ENCODE peak calls at places on chromosomes 1 and 21, in four cellular contexts. One of them, this sample, is unnamed.
A peak's percentile ranks its signal among the peaks of the same experiment; 100 is the strongest.

GRCh38 chr1:47664356-47664755 is 226.5 kb downstream of the FOXD2 start:
- DNase-seq in H1: no peak
- DNase-seq in A549: no peak
- DNase-seq in HepG2: no peak
- DNase-seq in this sample: no peak

GRCh38 chr1:12565966-12566352 is 52.1 kb downstream of the DHRS3 start:
- DNase-seq in H1: no peak
- DNase-seq in A549: no peak
- DNase-seq in HepG2: no peak
- DNase-seq in this sample: no peak

GRCh38 chr1:41742219-41742618 is 176.5 kb downstream of the HIVEP3 start:
- DNase-seq in H1: no peak
- DNase-seq in A549: no peak
- DNase-seq in HepG2: no peak
- DNase-seq in this sample: no peak

GRCh38 chr1:164637461-164638375 is 78.7 kb downstream of the PBX1 start:
- DNase-seq in H1: no peak
- DNase-seq in A549: peak; percentile 78
- DNase-seq in HepG2: no peak
- DNase-seq in this sample: no peak

GRCh38 chr1:73205294-73205973 is 923.1 kb upstream of the NEGR1 start:
- DNase-seq in H1: no peak
- DNase-seq in A549: no peak
- DNase-seq in HepG2: no peak
- DNase-seq in this sample: no peak

GRCh38 chr1:231266811-231267322 is 25.9 kb downstream of the GNPAT start:
- DNase-seq in H1: no peak
- DNase-seq in A549: no peak
- DNase-seq in HepG2: no peak
- DNase-seq in this sample: no peak

GRCh38 chr21:46127239-46128105 is 27.9 kb downstream of the FTCD start:
- DNase-seq in H1: no peak
- DNase-seq in A549: no peak
- DNase-seq in HepG2: no peak
- DNase-seq in this sample: no peak

GRCh38 chr1:177077734-177078489 is 86.6 kb downstream of the ASTN1 start:
- DNase-seq in H1: no peak
- DNase-seq in A549: no peak
- DNase-seq in HepG2: no peak
- DNase-seq in this sample: no peak

GRCh38 chr1:11024545-11024944 is 12.1 kb downstream of the TARDBP start:
- DNase-seq in H1: no peak
- DNase-seq in A549: no peak
- DNase-seq in HepG2: no peak
- DNase-seq in this sample: no peak

GRCh38 chr1:200311256-200311655 is 98.6 kb downstream of the ZNF281 start:
- DNase-seq in H1: no peak
- DNase-seq in A549: no peak
- DNase-seq in HepG2: no peak
- DNase-seq in this sample: no peak

GRCh38 chr1:92845908-92846307 is 14.1 kb downstream of the RPL5 start:
- DNase-seq in H1: no peak
- DNase-seq in A549: no peak
- DNase-seq in HepG2: no peak
- DNase-seq in this sample: no peak

GRCh38 chr1:92844439-92844838 is 12.6 kb downstream of the RPL5 start:
- DNase-seq in H1: no peak
- DNase-seq in A549: no peak
- DNase-seq in HepG2: no peak
- DNase-seq in this sample: no peak

GRCh38 chr1:92851729-92852128 is 19.9 kb downstream of the RPL5 start:
- DNase-seq in H1: no peak
- DNase-seq in A549: no peak
- DNase-seq in HepG2: no peak
- DNase-seq in this sample: no peak

GRCh38 chr1:92850019-92850418 is 18.2 kb downstream of the RPL5 start:
- DNase-seq in H1: no peak
- DNase-seq in A549: no peak
- DNase-seq in HepG2: no peak
- DNase-seq in this sample: no peak

GRCh38 chr1:92848201-92848600 is 16.4 kb downstream of the RPL5 start:
- DNase-seq in H1: no peak
- DNase-seq in A549: no peak
- DNase-seq in HepG2: no peak
- DNase-seq in this sample: no peak
- TF ChIP-seq PHF8 in H1: no peak
- TF ChIP-seq PHF8 in A549: no peak
- TF ChIP-seq PHF8 in HepG2: no peak
- TF ChIP-seq PHF8 in this sample: no peak

GRCh38 chr1:2166695-2167094 is 27.9 kb downstream of the FAAP20 start:
- DNase-seq in H1: no peak
- DNase-seq in A549: no peak
- DNase-seq in HepG2: no peak
- DNase-seq in this sample: no peak
- TF ChIP-seq PHF8 in H1: no peak
- TF ChIP-seq PHF8 in A549: no peak
- TF ChIP-seq PHF8 in HepG2: no peak
- TF ChIP-seq PHF8 in this sample: no peak

GRCh38 chr21:41769933-41770332 is 3.1 kb upstream of the RIPK4 start:
- DNase-seq in H1: no peak
- DNase-seq in A549: no peak
- DNase-seq in HepG2: no peak
- DNase-seq in this sample: no peak

GRCh38 chr21:41769521-41769920 is 2.7 kb upstream of the RIPK4 start:
- DNase-seq in H1: no peak
- DNase-seq in A549: no peak
- DNase-seq in HepG2: no peak
- DNase-seq in this sample: no peak

GRCh38 chr21:41769106-41769505 is 2.3 kb upstream of the RIPK4 start:
- DNase-seq in H1: no peak
- DNase-seq in A549: no peak
- DNase-seq in HepG2: no peak
- DNase-seq in this sample: no peak

GRCh38 chr21:41767606-41768370 is 936 bp upstream of the RIPK4 start:
- DNase-seq in H1: no peak
- DNase-seq in A549: peak; percentile 50
- DNase-seq in HepG2: no peak
- DNase-seq in this sample: no peak

DNA sequence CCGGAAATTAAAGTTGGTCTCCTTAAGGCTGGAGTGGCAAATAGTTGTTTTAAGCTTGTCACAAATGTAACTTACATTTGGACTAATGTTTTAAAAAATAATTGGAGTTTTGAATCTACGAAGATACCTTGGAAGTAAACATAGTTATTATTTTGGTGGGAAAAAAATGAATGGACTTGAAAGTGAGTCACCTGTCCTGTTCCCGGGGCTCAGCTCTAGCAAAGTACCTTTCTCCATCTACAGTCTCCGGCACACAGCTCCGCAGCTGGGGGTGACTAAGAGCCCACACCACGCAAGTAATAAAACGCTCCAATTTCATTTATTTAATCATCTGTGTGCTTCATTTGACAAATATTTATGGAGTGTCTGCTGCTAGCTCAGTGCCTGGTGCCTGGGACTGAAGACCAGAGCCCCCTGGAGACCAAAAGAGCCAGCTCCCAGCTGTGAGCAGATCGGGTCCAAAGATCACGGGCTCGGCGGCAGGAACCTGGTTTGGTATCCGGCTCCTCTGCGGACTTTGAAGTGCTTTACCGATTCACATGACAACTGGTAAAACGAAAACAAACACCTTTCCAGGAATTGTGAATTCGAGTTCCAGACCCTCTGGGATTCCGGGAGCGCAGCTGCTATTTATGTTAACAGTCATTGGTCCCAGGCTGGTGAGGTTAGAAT is 1.7 kb upstream of the RIPK4 start:
- DNase-seq in H1: no peak
- DNase-seq in A549: peak; percentile 80
- DNase-seq in HepG2: peak; percentile 95
- DNase-seq in this sample: no peak
- TF ChIP-seq PHF8 in H1: no peak
- TF ChIP-seq PHF8 in A549: no peak
- TF ChIP-seq PHF8 in HepG2: no peak
- TF ChIP-seq PHF8 in this sample: no peak

GRCh38 chr1:59833991-59834390 is 19.2 kb downstream of the HOOK1 start:
- DNase-seq in H1: no peak
- DNase-seq in A549: no peak
- DNase-seq in HepG2: no peak
- DNase-seq in this sample: no peak
- TF ChIP-seq PHF8 in H1: no peak
- TF ChIP-seq PHF8 in A549: no peak
- TF ChIP-seq PHF8 in HepG2: no peak
- TF ChIP-seq PHF8 in this sample: no peak

This sample was measured in K562.